ENCODE peak calls at places on chromosomes 13 and 19, in seven cellular contexts. L is left lung, S is Panc1, U is psoas muscle, P is H1, O is glutamatergic neuron, T is choroid plexus epithelial cell. K is an unnamed sample.

GRCh38 chr13:42061943-42062342 is 13.5 kb downstream of the DGKH start:
- DNase-seq in L (no peak), P (no peak), T (no peak), S (no peak), O (no peak), U (no peak), K (no peak)

GRCh38 chr13:20181180-20181579 is 11.6 kb downstream of the GJB2 start:
- DNase-seq in S (no peak), U (no peak), T (no peak), P (no peak), O (no peak), L (no peak), K (no peak)

GRCh38 chr19:13132471-13133166 is 14.6 kb downstream of the NACC1 start:
- DNase-seq in U (no peak), P (no peak), T (peak), L (no peak), O (no peak), S (no peak), K (no peak)

GRCh38 chr19:16160943-16161560 is 12.3 kb downstream of the CIB3 start:
- DNase-seq in T (peak), L (no peak), P (no peak), S (peak), U (no peak), O (no peak), K (no peak)

GRCh38 chr13:73715114-73715909 is 418.9 kb downstream of the KLF12 start:
- DNase-seq in U (no peak), T (no peak), P (no peak), L (no peak), S (no peak), O (no peak), K (no peak)

GRCh38 chr13:106105153-106105552 is 430.3 kb downstream of the EFNB2 start:
- DNase-seq in T (no peak), O (no peak), L (no peak), P (no peak), S (no peak), U (no peak), K (no peak)

GRCh38 chr19:289651-290538 is 1.3 kb downstream of the PLPP2 start:
- DNase-seq in T (peak), P (peak), L (no peak), O (no peak), S (peak), U (peak), K (no peak)

GRCh38 chr13:63184693-63185092 is 1769.0 kb upstream of the PCDH20 start:
- DNase-seq in T (peak), U (no peak), O (no peak), P (peak), L (no peak), S (no peak), K (no peak)

GRCh38 chr19:48934837-48935236 is 1.3 kb downstream of the DHDH start:
- DNase-seq in O (peak), T (no peak), S (no peak), L (no peak), P (peak), U (no peak), K (no peak)

GRCh38 chr19:45468159-45468651 is 409 bp downstream of the FOSB start:
- DNase-seq in S (no peak), P (peak), L (peak), T (peak), U (peak), O (no peak), K (peak)

GRCh38 chr19:44636439-44637389 is 7.0 kb upstream of the PVR start:
- DNase-seq in L (no peak), P (no peak), U (no peak), T (no peak), O (no peak), S (no peak), K (no peak)

GRCh38 chr13:90562388-90562787 is 785.1 kb upstream of the MIR17HG start:
- DNase-seq in L (no peak), O (no peak), T (no peak), S (no peak), P (no peak), U (no peak), K (no peak)

GRCh38 chr19:9309974-9310446 is 372 bp upstream of the ZNF699 start:
- DNase-seq in L (peak), P (peak), O (peak), U (peak), S (peak), T (peak), K (no peak)

GRCh38 chr19:55368701-55369563 is 1.3 kb downstream of the IL11 start:
- DNase-seq in T (no peak), U (no peak), O (peak), L (no peak), S (no peak), P (no peak), K (no peak)

GRCh38 chr13:35534343-35534742 is 57.9 kb upstream of the MAB21L1 start:
- DNase-seq in U (no peak), T (no peak), P (no peak), O (no peak), S (no peak), L (no peak), K (no peak)

GRCh38 chr13:47256618-47257017 is 359.8 kb upstream of the HTR2A start:
- DNase-seq in T (peak), P (no peak), O (no peak), S (no peak), L (no peak), U (no peak), K (no peak)

GRCh38 chr13:99264053-99264452 is 5.9 kb upstream of the GPR18 start:
- DNase-seq in O (no peak), S (no peak), U (no peak), T (no peak), P (no peak), L (no peak), K (no peak)

GRCh38 chr13:28140433-28141125 is 2.2 kb downstream of the PAN3 start:
- DNase-seq in P (no peak), L (no peak), T (no peak), U (no peak), S (no peak), O (no peak), K (no peak)

GRCh38 chr19:56272448-56272847 is at the start of gene EDDM13:
- DNase-seq in L (no peak), P (no peak), S (no peak), U (no peak), T (no peak), O (no peak), K (no peak)

GRCh38 chr13:20049558-20050473 is 91.3 kb downstream of the ZMYM2 start:
- DNase-seq in S (no peak), T (peak), O (no peak), U (no peak), L (no peak), P (no peak), K (no peak)

GRCh38 chr19:11964496-11964857 is 363 bp upstream of the ZNF763 start:
- DNase-seq in P (no peak), T (no peak), L (peak), O (peak), U (no peak), S (no peak), K (no peak)

GRCh38 chr19:13938361-13939027 is at the start of gene PODNL1:
- DNase-seq in P (no peak), U (no peak), O (no peak), T (peak), S (no peak), L (peak), K (no peak)

GRCh38 chr13:67064920-67065319 is 165.2 kb downstream of the PCDH9 start:
- DNase-seq in T (no peak), O (no peak), P (no peak), L (no peak), S (no peak), U (no peak), K (no peak)

GRCh38 chr19:15402411-15403150 is 16.2 kb downstream of the AKAP8L start:
- DNase-seq in T (no peak), U (peak), L (no peak), S (no peak), O (no peak), P (no peak), K (no peak)

GRCh38 chr13:76820759-76821158 is 65.4 kb downstream of the KCTD12 start:
- DNase-seq in P (no peak), T (peak), L (no peak), S (no peak), U (peak), O (no peak), K (no peak)

GRCh38 chr13:38570706-38571105 is 116.2 kb upstream of the FREM2 start:
- DNase-seq in P (no peak), T (no peak), U (no peak), O (no peak), L (no peak), S (no peak), K (no peak)

GRCh38 chr19:10744848-10745293 is 27.0 kb downstream of the DNM2 start:
- DNase-seq in U (no peak), S (no peak), T (no peak), O (no peak), L (no peak), P (no peak), K (no peak)

GRCh38 chr13:105847532-105848295 is 687.7 kb downstream of the EFNB2 start:
- DNase-seq in O (no peak), T (peak), P (no peak), L (no peak), S (no peak), U (no peak), K (no peak)

GRCh38 chr19:31274266-31274963 is 74.8 kb downstream of the TSHZ3 start:
- DNase-seq in O (no peak), S (no peak), T (no peak), U (no peak), L (no peak), P (no peak), K (no peak)

GRCh38 chr13:77222000-77222690 is 104.7 kb downstream of the MYCBP2 start:
- DNase-seq in T (no peak), L (no peak), S (no peak), P (no peak), U (no peak), O (no peak), K (no peak)

GRCh38 chr19:30111051-30111450 is 169.0 kb downstream of the URI1 start:
- DNase-seq in U (no peak), L (no peak), S (no peak), P (no peak), T (no peak), O (no peak), K (no peak)

GRCh38 chr13:101181076-101181685 is 235.1 kb downstream of the NALCN start:
- DNase-seq in P (no peak), O (no peak), T (no peak), S (no peak), L (no peak), U (no peak), K (no peak)

GRCh38 chr13:97967948-97968347 is 14.5 kb downstream of the IPO5 start:
- DNase-seq in O (no peak), L (no peak), P (no peak), T (peak), S (no peak), U (no peak), K (no peak)

GRCh38 chr13:21546372-21546771 is 57.6 kb downstream of the MICU2 start:
- DNase-seq in L (no peak), S (no peak), P (no peak), O (no peak), T (peak), U (no peak), K (no peak)

GRCh38 chr13:26343816-26344215 is 89.9 kb downstream of the CDK8 start:
- DNase-seq in T (no peak), U (no peak), L (no peak), P (no peak), S (no peak), O (no peak), K (no peak)

GRCh38 chr13:76438050-76438449 is 448.2 kb downstream of the KCTD12 start:
- DNase-seq in O (no peak), U (no peak), S (no peak), T (peak), P (no peak), L (no peak), K (no peak)

GRCh38 chr19:58170860-58171259 is 12.0 kb upstream of the ZNF274 start:
- DNase-seq in T (peak), O (no peak), U (no peak), L (no peak), S (no peak), P (no peak), K (no peak)

GRCh38 chr19:31347828-31348314 is 1.4 kb downstream of the TSHZ3 start:
- DNase-seq in T (peak), U (no peak), S (no peak), O (no peak), L (no peak), P (no peak), K (no peak)

GRCh38 chr13:33285420-33286124 is at the start of gene STARD13:
- DNase-seq in P (peak), S (peak), O (peak), T (peak), U (peak), L (peak), K (no peak)

DNA sequence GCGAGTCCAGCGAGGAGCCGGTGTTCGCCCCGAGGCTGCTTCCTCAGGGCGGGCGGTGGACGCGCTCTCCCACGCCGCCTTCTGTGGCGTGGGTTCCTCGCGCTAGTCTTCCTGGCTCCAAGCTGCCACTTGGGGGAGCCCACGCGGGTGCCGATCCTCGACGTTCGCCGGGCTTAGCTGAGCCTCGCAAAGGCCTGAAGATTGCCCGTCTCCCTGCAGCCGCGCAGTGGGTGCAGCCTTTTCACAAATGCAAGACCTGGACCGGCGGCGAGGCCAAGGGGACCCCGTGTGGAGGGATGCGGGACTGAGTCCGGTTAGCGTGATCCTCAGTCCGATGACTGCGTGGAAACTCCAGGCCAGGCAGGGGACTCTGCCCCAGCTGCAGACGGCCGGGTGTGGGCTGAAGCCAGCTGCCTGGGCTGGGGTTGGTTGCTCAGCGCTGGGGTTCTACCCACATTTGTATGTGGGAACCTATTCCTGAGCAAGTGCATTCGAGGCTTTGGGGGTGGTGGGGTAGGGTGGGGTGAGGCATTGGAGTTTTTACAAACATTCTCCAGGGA is 16.6 kb upstream of the LRP3 start:
- DNase-seq in U (no peak), P (peak), T (no peak), O (peak), L (no peak), S (no peak), K (no peak)
- TF ChIP-seq CTCF in U (peak), P (no peak), T (peak), O (peak), L (peak), S (peak), K (no peak)

GRCh38 chr19:6084821-6085220 is 25.5 kb downstream of the RFX2 start:
- DNase-seq in P (no peak), U (no peak), O (no peak), T (no peak), L (no peak), S (no peak), K (no peak)
- TF ChIP-seq CTCF in P (no peak), U (no peak), O (no peak), T (no peak), L (no peak), S (no peak), K (no peak)

DNA sequence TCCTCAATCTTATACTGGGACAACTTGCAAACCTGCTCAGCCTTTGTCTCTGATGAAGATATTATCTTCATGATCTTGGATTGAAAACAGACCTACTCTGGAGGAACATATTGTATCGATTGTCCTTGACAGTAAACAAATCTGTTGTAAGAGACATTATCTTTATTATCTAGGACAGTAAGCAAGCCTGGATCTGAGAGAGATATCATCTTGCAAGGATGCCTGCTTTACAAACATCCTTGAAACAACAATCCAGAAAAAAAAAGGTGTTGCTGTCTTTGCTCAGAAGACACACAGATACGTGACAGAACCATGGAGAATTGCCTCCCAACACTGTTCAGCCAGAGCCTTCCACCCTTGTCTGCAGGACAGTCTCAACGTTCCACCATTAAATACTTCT is 4.0 kb upstream of the KLK3 start:
- DNase-seq in P (no peak), T (no peak), S (no peak), O (no peak), U (no peak), L (no peak), K (no peak)
- TF ChIP-seq CTCF in P (no peak), T (no peak), S (no peak), O (no peak), U (no peak), L (no peak), K (no peak)

GRCh38 chr13:110702591-110703526 is 3.1 kb downstream of the CARS2 start:
- DNase-seq in L (no peak), O (no peak), P (no peak), S (no peak), T (peak), U (peak), K (no peak)

GRCh38 chr13:110706570-110707378 is 858 bp upstream of the CARS2 start:
- DNase-seq in S (no peak), T (no peak), P (no peak), L (no peak), O (no peak), U (no peak), K (no peak)

GRCh38 chr13:110702089-110702488 is 3.8 kb downstream of the CARS2 start:
- DNase-seq in T (no peak), U (no peak), S (no peak), P (no peak), L (no peak), O (no peak), K (no peak)

GRCh38 chr13:110705356-110705825 is 525 bp downstream of the CARS2 start:
- DNase-seq in P (no peak), O (no peak), U (no peak), T (no peak), L (no peak), S (no peak), K (no peak)

GRCh38 chr13:110705826-110706569 is at the start of gene CARS2:
- DNase-seq in S (no peak), T (peak), O (peak), U (peak), L (peak), P (peak), K (peak)
- TF ChIP-seq CTCF in S (no peak), T (peak), O (no peak), U (no peak), L (no peak), P (no peak), K (no peak)

GRCh38 chr19:43430142-43430710 is 15.5 kb downstream of the TEX101 start:
- DNase-seq in P (no peak), U (no peak), T (no peak), L (no peak), O (no peak), S (no peak), K (no peak)
- TF ChIP-seq CTCF in P (peak), U (no peak), T (no peak), L (no peak), O (peak), S (peak), K (no peak)